ENCODE peak calls at places on chromosomes 12 and 14, in nine cellular contexts. Q is naive thymus-derived CD8-positive, alpha-beta T cell; Z is CD4-positive, alpha-beta T cell; N is left colon; E is activated CD8-positive, alpha-beta T cell treated with anti-CD3 and anti-CD28 coated beads, Interleukin-2, amount 10 ng/mL, durations not matched to agents 7 days and 5 days; L is gastroesophageal sphincter; V is psoas muscle; G is WTC11; A is stimulated activated naive CD8-positive, alpha-beta T cell treated with anti-CD3 and anti-CD28 coated beads, Interleukin-15, amount 100 ng/mL, for 72 hours. H is an unnamed sample.

GRCh38 chr12:49332891-49333371 is 4.1 kb downstream of the C1QL4 start:
- ATAC-seq in Q (no peak), Z (no peak), A (peak), E (no peak), N (no peak), V (no peak), G (peak), L (no peak), H (no peak)

GRCh38 chr12:130611026-130611905 is 104.8 kb downstream of the RIMBP2 start:
- ATAC-seq in G (no peak), Z (no peak), V (no peak), Q (no peak), L (no peak), E (no peak), A (no peak), N (no peak), H (no peak)

GRCh38 chr12:46224401-46224800 is 44.4 kb downstream of the SLC38A1 start:
- ATAC-seq in A (no peak), L (peak), Z (no peak), Q (no peak), E (no peak), N (no peak), G (no peak), V (peak), H (no peak)

GRCh38 chr14:105911006-105911847 is 384.8 kb downstream of the TMEM121 start:
- ATAC-seq in G (no peak), A (no peak), L (peak), Q (no peak), N (no peak), E (no peak), Z (no peak), V (no peak), H (no peak)

GRCh38 chr14:34165847-34166340 is 215.0 kb upstream of the EGLN3 start:
- ATAC-seq in L (no peak), V (no peak), Z (no peak), Q (no peak), E (no peak), N (no peak), A (no peak), G (peak), H (peak)

GRCh38 chr14:96797943-96798349 is 764 bp downstream of the VRK1 start:
- ATAC-seq in V (no peak), G (peak), N (no peak), L (no peak), E (peak), Q (peak), A (peak), Z (no peak), H (peak)

GRCh38 chr12:15035185-15035584 is 62.3 kb downstream of the PDE6H start:
- ATAC-seq in L (no peak), N (no peak), V (no peak), E (no peak), Q (no peak), Z (no peak), A (no peak), G (no peak), H (no peak)

GRCh38 chr12:66354291-66354690 is 52.0 kb downstream of the HELB start:
- ATAC-seq in N (no peak), L (no peak), G (no peak), Q (no peak), Z (no peak), E (no peak), A (no peak), V (no peak), H (no peak)

GRCh38 chr14:47536341-47536740 is 139.1 kb downstream of the MDGA2 start:
- ATAC-seq in L (no peak), A (no peak), Z (no peak), E (no peak), G (peak), Q (no peak), V (no peak), N (no peak), H (no peak)

GRCh38 chr12:11228268-11228879 is 41.1 kb downstream of the PRB3 start:
- ATAC-seq in Z (no peak), E (no peak), G (peak), N (peak), A (peak), L (no peak), V (no peak), Q (peak), H (no peak)

GRCh38 chr14:95998656-95999055 is 40.5 kb upstream of the C14orf132 start:
- ATAC-seq in G (no peak), Z (no peak), V (no peak), N (no peak), L (peak), Q (no peak), A (no peak), E (no peak), H (no peak)

GRCh38 chr12:93363854-93364297 is 13.8 kb upstream of the NUDT4 start:
- ATAC-seq in G (no peak), A (peak), Z (peak), L (no peak), Q (peak), E (peak), V (no peak), N (no peak), H (peak)

GRCh38 chr14:59213368-59214315 is 25.2 kb downstream of the DAAM1 start:
- ATAC-seq in L (no peak), A (no peak), E (no peak), Q (no peak), V (no peak), G (no peak), Z (no peak), N (peak), H (no peak)

GRCh38 chr14:61434315-61434714 is 112.9 kb downstream of the PRKCH start:
- ATAC-seq in G (no peak), E (no peak), L (no peak), Q (no peak), Z (no peak), V (no peak), N (no peak), A (no peak), H (no peak)

GRCh38 chr12:52391618-52392002 is 6.2 kb upstream of the KRT84 start:
- ATAC-seq in G (no peak), Q (no peak), V (no peak), E (no peak), L (no peak), N (peak), A (no peak), Z (no peak), H (no peak)

GRCh38 chr14:26528415-26529182 is 69.2 kb downstream of the NOVA1 start:
- ATAC-seq in N (no peak), L (peak), Q (no peak), V (peak), A (no peak), E (no peak), Z (no peak), G (no peak), H (no peak)

GRCh38 chr12:21818627-21819026 is 44.1 kb upstream of the KCNJ8 start:
- ATAC-seq in Q (no peak), L (no peak), N (no peak), G (no peak), E (no peak), A (no peak), Z (no peak), V (peak), H (no peak)